ENCODE peak calls at places on chromosomes 6 and 20, in eight cellular contexts. One of them, this sample, is unnamed.

GRCh38 chr20:25030007-25030648 is 27.8 kb downstream of the ACSS1 start:
- DNase-seq in cardiac muscle cell: no peak
- DNase-seq in cardiac fibroblast: no peak
- DNase-seq in RWPE1: no peak
- DNase-seq in ovary: no peak
- DNase-seq in lower leg skin: no peak
- DNase-seq in dorsolateral prefrontal cortex: no peak
- DNase-seq in foreskin keratinocyte: no peak
- DNase-seq in this sample: no peak

GRCh38 chr20:19137641-19138040 is 74.8 kb upstream of the SLC24A3 start:
- DNase-seq in cardiac muscle cell: no peak
- DNase-seq in cardiac fibroblast: no peak
- DNase-seq in RWPE1: no peak
- DNase-seq in ovary: no peak
- DNase-seq in lower leg skin: no peak
- DNase-seq in dorsolateral prefrontal cortex: no peak
- DNase-seq in foreskin keratinocyte: no peak
- DNase-seq in this sample: no peak

GRCh38 chr6:106772270-106773142 is 143.1 kb downstream of the QRSL1 start:
- DNase-seq in cardiac muscle cell: no peak
- DNase-seq in cardiac fibroblast: no peak
- DNase-seq in RWPE1: no peak
- DNase-seq in ovary: no peak
- DNase-seq in lower leg skin: no peak
- DNase-seq in dorsolateral prefrontal cortex: no peak
- DNase-seq in foreskin keratinocyte: no peak
- DNase-seq in this sample: no peak

GRCh38 chr6:119499797-119500196 is 150.2 kb upstream of the MAN1A1 start:
- DNase-seq in cardiac muscle cell: no peak
- DNase-seq in cardiac fibroblast: no peak
- DNase-seq in RWPE1: no peak
- DNase-seq in ovary: no peak
- DNase-seq in lower leg skin: no peak
- DNase-seq in dorsolateral prefrontal cortex: no peak
- DNase-seq in foreskin keratinocyte: no peak
- DNase-seq in this sample: no peak

GRCh38 chr20:6702144-6702543 is 65.3 kb upstream of the BMP2 start:
- DNase-seq in cardiac muscle cell: no peak
- DNase-seq in cardiac fibroblast: no peak
- DNase-seq in RWPE1: no peak
- DNase-seq in ovary: no peak
- DNase-seq in lower leg skin: no peak
- DNase-seq in dorsolateral prefrontal cortex: no peak
- DNase-seq in foreskin keratinocyte: no peak
- DNase-seq in this sample: no peak

GRCh38 chr20:17680836-17681740 is 954 bp downstream of the RRBP1 start:
- DNase-seq in cardiac muscle cell: peak; percentile 89
- DNase-seq in cardiac fibroblast: peak; percentile 74
- DNase-seq in RWPE1: peak; percentile 86
- DNase-seq in ovary: peak; percentile 88
- DNase-seq in lower leg skin: peak; percentile 57
- DNase-seq in dorsolateral prefrontal cortex: peak; percentile 50
- DNase-seq in foreskin keratinocyte: peak; percentile 39
- DNase-seq in this sample: peak; percentile 82

GRCh38 chr6:118709859-118710350 is 58.5 kb upstream of the CEP85L start:
- DNase-seq in cardiac muscle cell: peak; percentile 58
- DNase-seq in cardiac fibroblast: peak; percentile 87
- DNase-seq in RWPE1: peak; percentile 3
- DNase-seq in ovary: no peak
- DNase-seq in lower leg skin: no peak
- DNase-seq in dorsolateral prefrontal cortex: no peak
- DNase-seq in foreskin keratinocyte: peak; percentile 77
- DNase-seq in this sample: peak; percentile 70

GRCh38 chr6:141041596-141042087 is 1091.1 kb upstream of the GJE1 start:
- DNase-seq in cardiac muscle cell: no peak
- DNase-seq in cardiac fibroblast: no peak
- DNase-seq in RWPE1: no peak
- DNase-seq in ovary: no peak
- DNase-seq in lower leg skin: no peak
- DNase-seq in dorsolateral prefrontal cortex: no peak
- DNase-seq in foreskin keratinocyte: no peak
- DNase-seq in this sample: no peak

GRCh38 chr6:31702421-31702818 is 704 bp downstream of the ABHD16A start:
- DNase-seq in cardiac muscle cell: peak; percentile 45
- DNase-seq in cardiac fibroblast: peak; percentile 24
- DNase-seq in RWPE1: no peak
- DNase-seq in ovary: no peak
- DNase-seq in lower leg skin: no peak
- DNase-seq in dorsolateral prefrontal cortex: peak; percentile 40
- DNase-seq in foreskin keratinocyte: no peak
- DNase-seq in this sample: no peak

DNA sequence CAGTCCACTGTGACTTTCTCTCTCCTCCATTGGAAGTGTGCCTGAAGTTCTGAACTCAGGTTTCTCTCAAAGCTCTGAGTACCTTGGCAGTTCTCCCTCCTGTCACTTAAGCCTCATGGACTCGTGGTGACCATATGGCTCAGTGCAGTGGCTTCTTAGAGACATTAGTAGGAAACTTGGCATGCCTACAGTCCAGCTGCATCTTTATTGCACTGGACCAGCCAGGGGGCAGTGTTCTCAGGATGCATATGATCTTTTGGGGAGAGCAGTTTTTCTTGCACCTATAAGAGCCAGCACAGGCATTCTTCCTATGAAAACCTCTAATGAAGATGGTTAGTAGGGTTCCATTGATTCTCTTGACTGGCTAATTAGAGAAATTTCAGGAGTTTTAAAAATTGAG is 47.5 kb upstream of the KCNK16 start:
- DNase-seq in cardiac muscle cell: no peak
- DNase-seq in cardiac fibroblast: peak; percentile 10
- DNase-seq in RWPE1: no peak
- DNase-seq in ovary: no peak
- DNase-seq in lower leg skin: no peak
- DNase-seq in dorsolateral prefrontal cortex: no peak
- DNase-seq in foreskin keratinocyte: no peak
- DNase-seq in this sample: no peak
- TF ChIP-seq CTCF in cardiac muscle cell: peak; percentile 27
- TF ChIP-seq CTCF in cardiac fibroblast: peak; percentile 25
- TF ChIP-seq CTCF in RWPE1: no peak
- TF ChIP-seq CTCF in ovary: no peak
- TF ChIP-seq CTCF in lower leg skin: no peak
- TF ChIP-seq CTCF in dorsolateral prefrontal cortex: peak; percentile 41
- TF ChIP-seq CTCF in foreskin keratinocyte: peak; percentile 26
- TF ChIP-seq CTCF in this sample: no peak

GRCh38 chr20:62413896-62414481 is 6.9 kb upstream of the CABLES2 start:
- DNase-seq in cardiac muscle cell: no peak
- DNase-seq in cardiac fibroblast: no peak
- DNase-seq in RWPE1: no peak
- DNase-seq in ovary: no peak
- DNase-seq in lower leg skin: no peak
- DNase-seq in dorsolateral prefrontal cortex: no peak
- DNase-seq in foreskin keratinocyte: no peak
- DNase-seq in this sample: no peak
- TF ChIP-seq CTCF in cardiac muscle cell: peak; percentile 5
- TF ChIP-seq CTCF in cardiac fibroblast: peak; percentile 10
- TF ChIP-seq CTCF in RWPE1: peak; percentile 24
- TF ChIP-seq CTCF in ovary: no peak
- TF ChIP-seq CTCF in lower leg skin: no peak
- TF ChIP-seq CTCF in dorsolateral prefrontal cortex: no peak
- TF ChIP-seq CTCF in foreskin keratinocyte: peak; percentile 29
- TF ChIP-seq CTCF in this sample: no peak

GRCh38 chr20:34829191-34829590 is 3.7 kb upstream of the NCOA6 start:
- DNase-seq in cardiac muscle cell: no peak
- DNase-seq in cardiac fibroblast: no peak
- DNase-seq in RWPE1: no peak
- DNase-seq in ovary: no peak
- DNase-seq in lower leg skin: no peak
- DNase-seq in dorsolateral prefrontal cortex: no peak
- DNase-seq in foreskin keratinocyte: no peak
- DNase-seq in this sample: no peak

DNA sequence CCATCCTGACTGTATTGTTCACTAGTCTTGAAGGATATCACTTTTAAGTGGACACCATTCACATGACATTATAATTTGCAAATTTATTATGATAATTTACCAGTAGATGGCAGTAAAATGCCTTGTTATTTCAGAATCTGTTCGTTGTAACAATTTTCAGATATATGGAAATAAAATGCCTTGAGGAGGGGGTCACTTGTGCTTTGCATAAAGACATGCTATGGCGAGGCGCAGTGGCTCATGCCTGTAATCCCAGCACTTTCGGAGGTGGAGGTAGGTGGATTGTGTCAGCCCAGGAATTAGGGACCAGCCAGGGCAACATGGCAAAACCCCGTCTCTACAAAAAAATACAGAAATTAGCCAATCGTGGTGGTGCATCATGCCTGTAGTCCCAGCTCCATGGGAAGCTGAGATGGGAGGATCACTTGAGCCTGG is 9.0 kb upstream of the NCOA6 start:
- DNase-seq in cardiac muscle cell: peak; percentile 33
- DNase-seq in cardiac fibroblast: peak; percentile 54
- DNase-seq in RWPE1: peak; percentile 64
- DNase-seq in ovary: no peak
- DNase-seq in lower leg skin: no peak
- DNase-seq in dorsolateral prefrontal cortex: no peak
- DNase-seq in foreskin keratinocyte: peak; percentile 29
- DNase-seq in this sample: peak; percentile 47
- TF ChIP-seq CTCF in cardiac muscle cell: peak; percentile 15
- TF ChIP-seq CTCF in cardiac fibroblast: peak; percentile 13
- TF ChIP-seq CTCF in RWPE1: peak; percentile 61
- TF ChIP-seq CTCF in ovary: no peak
- TF ChIP-seq CTCF in lower leg skin: no peak
- TF ChIP-seq CTCF in dorsolateral prefrontal cortex: peak; percentile 68
- TF ChIP-seq CTCF in foreskin keratinocyte: peak; percentile 66
- TF ChIP-seq CTCF in this sample: peak; percentile 0

DNA sequence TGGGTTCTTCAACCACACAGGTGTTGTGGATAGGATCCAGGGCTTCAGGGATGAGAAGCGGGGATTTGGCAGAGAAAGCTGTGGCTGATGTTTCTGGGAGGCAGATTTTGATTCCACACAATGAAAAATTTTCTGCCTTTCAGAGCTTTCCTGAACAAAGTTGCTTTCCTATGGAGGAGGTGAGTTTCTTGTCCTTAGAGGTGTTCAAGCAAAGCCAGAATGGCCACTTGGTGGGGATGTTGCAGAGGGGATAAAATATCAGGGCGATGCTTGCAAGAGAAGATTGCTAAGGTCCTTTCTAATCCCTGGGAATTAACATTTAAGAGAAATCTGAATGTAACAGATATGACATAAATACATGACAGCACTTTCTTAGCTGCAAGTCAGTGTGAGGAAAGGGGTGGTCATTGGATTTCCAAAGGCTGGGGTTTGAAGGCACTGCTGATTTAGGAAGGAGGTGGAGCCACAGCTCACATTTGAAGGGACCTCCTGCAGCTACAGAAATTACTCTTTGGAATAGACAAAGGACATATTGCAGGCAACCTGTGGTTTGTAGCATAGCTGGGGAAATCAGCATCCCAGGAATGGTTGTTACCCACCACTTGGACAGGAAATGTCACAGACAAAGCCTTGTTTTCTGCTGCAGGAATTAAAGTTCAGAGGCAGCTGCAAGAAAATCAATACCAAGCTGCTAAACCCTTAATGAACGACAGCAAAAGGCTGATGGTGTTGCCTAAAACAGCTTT is 271.1 kb upstream of the CHD6 start:
- DNase-seq in cardiac muscle cell: no peak
- DNase-seq in cardiac fibroblast: no peak
- DNase-seq in RWPE1: peak; percentile 31
- DNase-seq in ovary: no peak
- DNase-seq in lower leg skin: no peak
- DNase-seq in dorsolateral prefrontal cortex: peak; percentile 42
- DNase-seq in foreskin keratinocyte: no peak
- DNase-seq in this sample: peak; percentile 2
- TF ChIP-seq CTCF in cardiac muscle cell: no peak
- TF ChIP-seq CTCF in cardiac fibroblast: no peak
- TF ChIP-seq CTCF in RWPE1: no peak
- TF ChIP-seq CTCF in ovary: no peak
- TF ChIP-seq CTCF in lower leg skin: no peak
- TF ChIP-seq CTCF in dorsolateral prefrontal cortex: peak; percentile 10
- TF ChIP-seq CTCF in foreskin keratinocyte: no peak
- TF ChIP-seq CTCF in this sample: no peak

GRCh38 chr6:89032599-89032998 is 48.0 kb upstream of the PNRC1 start:
- DNase-seq in cardiac muscle cell: no peak
- DNase-seq in cardiac fibroblast: peak; percentile 41
- DNase-seq in RWPE1: no peak
- DNase-seq in ovary: no peak
- DNase-seq in lower leg skin: no peak
- DNase-seq in dorsolateral prefrontal cortex: peak; percentile 28
- DNase-seq in foreskin keratinocyte: no peak
- DNase-seq in this sample: peak; percentile 32
- TF ChIP-seq CTCF in cardiac muscle cell: peak; percentile 23
- TF ChIP-seq CTCF in cardiac fibroblast: peak; percentile 29
- TF ChIP-seq CTCF in RWPE1: no peak
- TF ChIP-seq CTCF in ovary: no peak
- TF ChIP-seq CTCF in lower leg skin: no peak
- TF ChIP-seq CTCF in dorsolateral prefrontal cortex: no peak
- TF ChIP-seq CTCF in foreskin keratinocyte: peak; percentile 62
- TF ChIP-seq CTCF in this sample: no peak

DNA sequence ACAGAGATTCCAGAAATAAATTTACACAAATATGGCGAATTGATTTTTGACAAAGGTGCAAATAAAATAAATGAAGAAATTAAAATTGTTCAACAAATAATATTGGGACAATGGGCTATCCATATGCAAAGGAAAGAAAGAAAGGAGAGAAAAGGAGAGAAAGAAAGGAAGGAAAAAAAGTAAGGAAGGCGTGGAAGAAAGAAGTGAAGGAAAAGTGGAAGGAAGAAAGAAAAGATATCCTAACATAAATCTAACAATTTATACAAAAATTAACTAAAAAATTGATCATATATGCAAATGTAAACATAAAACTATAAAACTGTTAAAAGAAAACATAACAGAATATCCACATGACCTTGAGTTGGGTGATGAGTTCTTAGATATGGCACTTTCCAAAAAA is 78.7 kb upstream of the ZNF184 start:
- DNase-seq in cardiac muscle cell: no peak
- DNase-seq in cardiac fibroblast: no peak
- DNase-seq in RWPE1: no peak
- DNase-seq in ovary: no peak
- DNase-seq in lower leg skin: no peak
- DNase-seq in dorsolateral prefrontal cortex: no peak
- DNase-seq in foreskin keratinocyte: no peak
- DNase-seq in this sample: no peak
- TF ChIP-seq CTCF in cardiac muscle cell: no peak
- TF ChIP-seq CTCF in cardiac fibroblast: no peak
- TF ChIP-seq CTCF in RWPE1: no peak
- TF ChIP-seq CTCF in ovary: no peak
- TF ChIP-seq CTCF in lower leg skin: no peak
- TF ChIP-seq CTCF in dorsolateral prefrontal cortex: no peak
- TF ChIP-seq CTCF in foreskin keratinocyte: no peak
- TF ChIP-seq CTCF in this sample: no peak